ENCODE peak calls at places on chromosome X, in four cellular contexts. Q is activated CD8-positive, alpha-beta T cell treated with anti-CD3 and anti-CD28 coated beads for 36 hours; L is neural progenitor cell; M is NCI-H1694 treated with DMSO at 0.1 percent for 48 hours. I is an unnamed sample.

GRCh38 chrX:72358313-72358712 is 52.6 kb upstream of the CITED1 start:
- DNase-seq in Q (no peak), L (no peak), M (no peak), I (no peak)

GRCh38 chrX:40260123-40260751 is 162.5 kb upstream of the BCOR start:
- DNase-seq in Q (no peak), L (no peak), M (no peak), I (no peak)

GRCh38 chrX:41029332-41029731 is 55.9 kb upstream of the USP9X start:
- DNase-seq in Q (no peak), L (no peak), M (no peak), I (no peak)

GRCh38 chrX:102858826-102859627 is 78.0 kb upstream of the RAB40AL start:
- DNase-seq in Q (peak), L (peak), M (no peak), I (no peak)

GRCh38 chrX:113539599-113540356 is 699.1 kb upstream of the AMOT start:
- DNase-seq in Q (no peak), L (no peak), M (no peak), I (no peak)

GRCh38 chrX:103464071-103464773 is 55.1 kb downstream of the RAB40A start:
- DNase-seq in Q (peak), L (peak), M (peak), I (peak)

GRCh38 chrX:52933213-52933612 is 25.1 kb downstream of the FAM156A start:
- DNase-seq in Q (no peak), L (no peak), M (no peak), I (no peak)

GRCh38 chrX:37405954-37406353 is 56.8 kb downstream of the PRRG1 start:
- DNase-seq in Q (no peak), L (no peak), M (no peak), I (no peak)

GRCh38 chrX:144275403-144275802 is 391.5 kb downstream of the UBE2NL start:
- DNase-seq in Q (no peak), L (no peak), M (no peak), I (no peak)

GRCh38 chrX:120549483-120550452 is 11.0 kb downstream of the CUL4B start:
- DNase-seq in Q (peak), L (no peak), M (no peak), I (no peak)

GRCh38 chrX:153669901-153670731 is 3.5 kb downstream of the PNCK start:
- DNase-seq in Q (no peak), L (no peak), M (no peak), I (no peak)

GRCh38 chrX:38192007-38192625 is 28.6 kb downstream of the SRPX start:
- DNase-seq in Q (peak), L (peak), M (peak), I (peak)

GRCh38 chrX:101176439-101176838 is 43.1 kb upstream of the DRP2 start:
- DNase-seq in Q (no peak), L (no peak), M (no peak), I (no peak)

I was measured in central memory CD4-positive, alpha-beta T cell.